ENCODE peak calls at places on chromosomes 12 and 14, in four cellular contexts. J, I, H and C are unnamed samples.

GRCh38 chr14:68522510-68523325 is 270.1 kb downstream of the ZFP36L1 start:
- DNase-seq in H (peak; percentile 50), I (no peak), J (no peak), C (no peak)

GRCh38 chr12:78385541-78385940 is 479.0 kb upstream of the SYT1 start:
- DNase-seq in H (no peak), I (no peak), J (no peak), C (no peak)

GRCh38 chr12:110744697-110745264 is 2.1 kb upstream of the PPP1CC start:
- DNase-seq in J (peak; percentile 46), H (no peak), I (no peak), C (no peak)

GRCh38 chr12:84642201-84642600 is 270.4 kb downstream of the SLC6A15 start:
- DNase-seq in J (no peak), I (no peak), H (peak; percentile 56), C (no peak)

GRCh38 chr14:38311655-38312054 is 55.8 kb upstream of the CLEC14A start:
- DNase-seq in I (no peak), J (no peak), H (peak; percentile 8), C (no peak)

GRCh38 chr14:51682411-51682810 is 30.7 kb downstream of the FRMD6 start:
- DNase-seq in H (peak; percentile 58), J (no peak), I (no peak), C (no peak)

GRCh38 chr14:38505221-38506095 is 249.6 kb upstream of the CLEC14A start:
- DNase-seq in J (no peak), I (no peak), H (peak; percentile 41), C (no peak)

GRCh38 chr14:53533384-53533975 is 380.4 kb upstream of the DDHD1 start:
- DNase-seq in J (no peak), I (no peak), H (no peak), C (no peak)

GRCh38 chr14:103724116-103724515 is 8.5 kb downstream of the ZFYVE21 start:
- DNase-seq in I (no peak), H (peak; percentile 33), J (peak; percentile 83), C (no peak)

GRCh38 chr12:109744991-109745942 is 31.6 kb downstream of the FAM222A start:
- DNase-seq in J (no peak), I (no peak), H (peak; percentile 15), C (no peak)

GRCh38 chr14:91399868-91400640 is 17.6 kb downstream of the CCDC88C start:
- DNase-seq in J (no peak), I (no peak), H (no peak), C (no peak)

GRCh38 chr12:108570743-108571603 is 8.6 kb downstream of the ISCU start:
- DNase-seq in J (no peak), H (peak; percentile 82), I (no peak), C (no peak)

GRCh38 chr14:68976160-68977067 is 2.7 kb downstream of the ACTN1 start:
- DNase-seq in I (no peak), H (peak; percentile 56), J (no peak), C (no peak)

GRCh38 chr12:100672075-100672592 is 98.7 kb downstream of the GAS2L3 start:
- DNase-seq in H (no peak), I (peak; percentile 28), J (no peak), C (peak; percentile 50)

GRCh38 chr12:51307655-51308593 is 16.1 kb downstream of the BIN2 start:
- DNase-seq in J (peak; percentile 68), H (peak; percentile 83), I (no peak), C (no peak)

GRCh38 chr12:122958198-122958888 is 7.9 kb downstream of the ABCB9 start:
- DNase-seq in H (no peak), I (no peak), J (no peak), C (no peak)

GRCh38 chr12:104672501-104673265 is 215.9 kb downstream of the CHST11 start:
- DNase-seq in I (no peak), J (peak; percentile 92), H (no peak), C (no peak)

GRCh38 chr12:57842342-57843294 is 3.9 kb downstream of the CTDSP2 start:
- DNase-seq in J (no peak), H (no peak), I (no peak), C (no peak)

GRCh38 chr12:67449591-67450052 is 180.5 kb downstream of the CAND1 start:
- DNase-seq in J (no peak), H (no peak), I (no peak), C (no peak)

GRCh38 chr12:49662998-49663843 is 39.9 kb downstream of the PRPF40B start:
- DNase-seq in H (peak; percentile 86), I (no peak), J (no peak), C (no peak)

GRCh38 chr14:46399049-46399448 is 252.5 kb downstream of the RPL10L start:
- DNase-seq in J (no peak), I (no peak), H (no peak), C (no peak)

GRCh38 chr14:62187265-62187664 is 425.0 kb downstream of the SNAPC1 start:
- DNase-seq in I (no peak), J (no peak), H (no peak), C (no peak)

GRCh38 chr12:132761032-132761910 is at the start of gene ANKLE2:
- DNase-seq in I (peak; percentile 4), J (no peak), H (peak; percentile 62), C (peak; percentile 33)

GRCh38 chr12:48349471-48349870 is 1.2 kb downstream of the ZNF641 start:
- DNase-seq in H (peak; percentile 10), J (no peak), I (no peak), C (no peak)

GRCh38 chr14:23056257-23056955 is 914 bp downstream of the CDH24 start:
- DNase-seq in H (peak; percentile 53), J (no peak), I (peak; percentile 79), C (peak; percentile 90)

GRCh38 chr14:23055621-23056256 is 1.6 kb downstream of the CDH24 start:
- DNase-seq in J (no peak), I (no peak), H (peak; percentile 30), C (no peak)

GRCh38 chr14:23053426-23053825 is 3.9 kb downstream of the CDH24 start:
- DNase-seq in J (no peak), I (no peak), H (no peak), C (no peak)

GRCh38 chr14:23054000-23054811 is 3.1 kb downstream of the CDH24 start:
- DNase-seq in H (no peak), J (no peak), I (no peak), C (peak; percentile 67)

GRCh38 chr14:23055147-23055550 is 2.2 kb downstream of the CDH24 start:
- DNase-seq in J (no peak), H (no peak), I (no peak), C (no peak)
- H3K4me3 ChIP-seq in J (no peak overlapping the region), H (no peak overlapping the region), I (no peak overlapping the region), C (no peak overlapping the region)

GRCh38 chr14:94620597-94620996 is 8.4 kb downstream of the SERPINA3 start:
- DNase-seq in J (no peak), H (no peak), I (no peak), C (no peak)
- H3K4me3 ChIP-seq in J (no peak overlapping the region), H (no peak overlapping the region), I (no peak overlapping the region), C (no peak overlapping the region)

DNA sequence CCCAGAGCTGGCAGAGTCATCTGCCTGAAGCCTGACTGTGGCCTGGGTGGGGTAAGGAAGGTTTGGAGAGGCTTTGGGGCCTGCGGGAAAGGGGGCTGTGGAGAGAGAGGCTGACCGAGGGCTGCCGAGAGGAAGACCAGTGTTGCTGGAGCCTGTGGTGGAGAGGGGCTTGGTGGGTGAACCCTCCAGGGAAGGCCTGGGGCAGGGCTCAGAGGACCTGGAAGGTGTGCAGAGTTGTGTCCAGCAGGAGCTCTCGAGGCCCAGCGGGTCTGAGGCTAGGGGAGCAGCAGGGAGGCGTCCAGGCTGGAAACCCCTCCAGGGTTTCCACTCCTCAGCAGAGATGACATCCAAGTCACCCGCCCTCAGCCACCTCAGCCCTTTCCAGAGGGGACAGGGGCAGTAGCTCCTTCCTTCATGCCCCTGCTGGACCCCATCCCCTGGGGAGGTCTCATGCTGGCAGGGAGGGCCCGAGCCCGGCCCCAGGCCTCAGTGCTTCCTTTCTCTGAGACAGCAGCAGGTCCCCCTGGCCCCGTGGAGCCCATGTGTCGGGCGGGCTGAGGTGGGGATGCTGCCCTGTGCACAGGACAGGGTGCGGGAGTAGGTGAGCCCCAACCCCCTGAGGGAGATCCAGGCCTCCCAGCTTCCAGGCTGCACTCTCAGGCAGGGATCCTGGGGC is 8.4 kb downstream of the CEP170B start:
- DNase-seq in H (no peak), I (no peak), J (no peak), C (no peak)
- H3K4me3 ChIP-seq in H (no peak overlapping the region), I (no peak overlapping the region), J (no peak overlapping the region), C (no peak overlapping the region)

GRCh38 chr12:80714055-80714454 is 2.7 kb upstream of the MYF5 start:
- DNase-seq in J (no peak), I (no peak), H (peak; percentile 31), C (no peak)
- H3K4me3 ChIP-seq in J (peak overlapping the region; percentile 36), I (no peak overlapping the region), H (peak overlapping the region; percentile 23), C (no peak overlapping the region)

GRCh38 chr14:105087308-105087962 is 22.2 kb upstream of the GPR132 start:
- DNase-seq in H (peak; percentile 27), I (no peak), J (no peak), C (no peak)
- H3K4me3 ChIP-seq in H (peak overlapping the region; percentile 57), I (peak overlapping the region; percentile 14), J (peak overlapping the region; percentile 51), C (no peak overlapping the region)

DNA sequence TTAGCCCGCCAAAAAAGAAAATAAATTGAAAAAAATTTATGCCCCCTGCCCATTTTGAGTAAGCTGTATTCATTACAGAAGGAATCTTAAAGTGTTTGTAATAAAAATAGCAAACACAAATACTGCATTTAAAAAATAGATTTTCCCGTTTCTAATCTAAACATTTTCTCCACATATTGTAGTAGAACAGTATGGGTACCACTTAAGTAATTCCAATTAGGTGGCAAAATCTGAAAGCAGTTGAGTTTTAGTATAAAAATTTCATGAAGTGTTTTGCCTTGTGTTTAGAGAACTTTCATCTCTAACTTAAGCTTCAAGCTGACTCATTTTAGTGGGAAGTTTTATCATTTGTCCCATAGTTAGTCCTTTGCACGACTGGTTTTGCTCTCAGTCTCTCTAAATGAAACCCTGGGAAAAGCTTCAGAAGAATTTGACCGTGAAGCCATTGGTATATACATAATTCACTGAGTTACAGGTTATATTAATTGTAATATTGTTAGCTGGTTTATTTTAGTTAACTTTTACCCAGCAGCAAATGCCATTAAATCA is 214.6 kb downstream of the ERC1 start:
- DNase-seq in I (no peak), J (no peak), H (peak; percentile 35), C (no peak)
- H3K4me3 ChIP-seq in I (no peak overlapping the region), J (no peak overlapping the region), H (no peak overlapping the region), C (no peak overlapping the region)

DNA sequence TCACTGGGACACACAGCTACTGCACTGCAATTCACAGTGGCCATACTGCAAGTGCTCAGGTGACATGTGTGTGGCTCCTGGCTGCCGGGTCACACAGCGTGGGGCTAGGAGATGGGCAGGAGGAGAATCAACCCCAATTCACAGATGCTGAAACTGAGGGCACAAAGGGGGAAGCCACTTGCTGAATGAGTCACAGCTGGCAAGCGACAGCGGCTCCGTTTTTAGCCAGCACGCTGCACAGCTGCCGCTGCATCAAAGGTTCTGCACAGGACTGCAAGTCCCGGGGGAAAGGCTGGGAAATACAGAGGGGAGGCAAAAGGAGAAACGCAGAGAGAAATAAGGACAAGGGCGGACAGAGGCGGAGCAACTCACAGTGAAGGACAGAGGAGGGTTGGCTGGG is 57.9 kb downstream of the KDM2B start:
- DNase-seq in J (no peak), I (no peak), H (no peak), C (no peak)
- H3K4me3 ChIP-seq in J (no peak overlapping the region), I (no peak overlapping the region), H (no peak overlapping the region), C (no peak overlapping the region)

GRCh38 chr14:81400202-81400678 is at the start of gene STON2:
- DNase-seq in I (peak; percentile 60), H (peak; percentile 70), J (no peak), C (no peak)
- H3K4me3 ChIP-seq in I (no peak within 1 kb of the TSS), H (no peak within 1 kb of the TSS), J (peak within 1 kb of the TSS; percentile 9), C (no peak within 1 kb of the TSS)

GRCh38 chr14:102280376-102280962 is 24.5 kb downstream of the MOK start:
- DNase-seq in H (peak; percentile 82), J (no peak), I (no peak), C (no peak)
- H3K4me3 ChIP-seq in H (no peak overlapping the region), J (no peak overlapping the region), I (no peak overlapping the region), C (no peak overlapping the region)